ENCODE peak calls at places on chromosomes 5 and 9, in ten cellular contexts. G, A, Z, D, T, V, W, L, S and X are unnamed samples.

GRCh38 chr9:88494983-88495721 is 39.8 kb upstream of the NXNL2 start:
- DNase-seq in G (no peak), A (no peak), Z (no peak), D (no peak), T (no peak), V (no peak), W (no peak), L (no peak), S (no peak), X (no peak)

GRCh38 chr9:137039611-137040366 is 6.2 kb downstream of the NPDC1 start:
- DNase-seq in G (no peak), A (no peak), Z (no peak), D (no peak), T (no peak), V (no peak), W (no peak), L (no peak), S (no peak), X (no peak)

GRCh38 chr5:140251527-140251973 is 51.4 kb downstream of the PFDN1 start:
- DNase-seq in G (no peak), A (no peak), Z (no peak), D (no peak), T (no peak), V (no peak), W (peak; percentile 36), L (no peak), S (peak; percentile 61), X (no peak)

GRCh38 chr9:86891091-86891490 is 56.2 kb downstream of the GAS1 start:
- DNase-seq in G (no peak), A (no peak), Z (no peak), D (no peak), T (no peak), V (no peak), W (no peak), L (no peak), S (no peak), X (no peak)

GRCh38 chr5:69048233-69048632 is 45.6 kb upstream of the SLC30A5 start:
- DNase-seq in G (no peak), A (no peak), Z (no peak), D (no peak), T (peak; percentile 7), V (no peak), W (peak; percentile 17), L (no peak), S (no peak), X (no peak)

GRCh38 chr5:32144637-32145207 is 29.4 kb downstream of the GOLPH3 start:
- DNase-seq in G (no peak), A (peak; percentile 44), Z (no peak), D (no peak), T (no peak), V (no peak), W (no peak), L (no peak), S (no peak), X (no peak)

GRCh38 chr9:15289590-15289989 is 17.4 kb downstream of the TTC39B start:
- DNase-seq in G (no peak), A (no peak), Z (no peak), D (no peak), T (no peak), V (peak; percentile 6), W (no peak), L (no peak), S (no peak), X (no peak)

GRCh38 chr5:177085985-177086917 is at the start of gene FGFR4:
- DNase-seq in G (peak; percentile 25), A (peak; percentile 83), Z (peak; percentile 87), D (peak; percentile 82), T (peak; percentile 65), V (peak; percentile 93), W (peak; percentile 85), L (no peak), S (peak; percentile 12), X (peak; percentile 84)

GRCh38 chr5:137753227-137753985 is 757 bp downstream of the HNRNPA0 start:
- DNase-seq in G (peak; percentile 46), A (peak; percentile 49), Z (peak; percentile 48), D (peak; percentile 80), T (no peak), V (no peak), W (no peak), L (no peak), S (no peak), X (peak; percentile 59)

GRCh38 chr5:137359941-137360340 is 139.2 kb downstream of the SPOCK1 start:
- DNase-seq in G (no peak), A (no peak), Z (no peak), D (no peak), T (no peak), V (no peak), W (no peak), L (no peak), S (no peak), X (no peak)

GRCh38 chr9:134961331-134962064 is 43.8 kb upstream of the FCN1 start:
- DNase-seq in G (no peak), A (no peak), Z (no peak), D (peak; percentile 45), T (no peak), V (no peak), W (no peak), L (no peak), S (no peak), X (peak; percentile 18)

GRCh38 chr9:135775911-135776310 is 73.9 kb downstream of the KCNT1 start:
- DNase-seq in G (no peak), A (no peak), Z (no peak), D (no peak), T (no peak), V (no peak), W (no peak), L (no peak), S (no peak), X (no peak)

DNA sequence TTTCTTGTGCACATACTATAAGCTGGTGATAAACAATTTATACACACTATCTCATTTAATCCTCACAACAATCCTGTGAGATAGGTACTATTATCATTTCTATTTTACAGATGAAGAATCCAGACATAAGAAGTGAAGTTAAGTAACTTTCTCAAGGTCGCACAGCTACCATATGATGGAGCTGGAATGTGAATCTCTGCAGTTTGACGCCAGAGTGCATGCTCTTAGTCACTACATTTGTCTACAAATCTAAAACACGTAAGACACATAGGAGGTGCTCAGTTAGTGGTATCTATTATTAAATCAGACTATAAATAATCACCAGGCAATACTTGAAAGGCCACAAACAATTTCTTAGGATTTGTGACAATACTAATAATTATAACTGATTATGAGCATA is 45.0 kb upstream of the CDKN2B start:
- DNase-seq in G (no peak), A (no peak), Z (no peak), D (no peak), T (no peak), V (no peak), W (no peak), L (no peak), S (no peak), X (no peak)
- H3K27ac ChIP-seq in G (no peak overlapping the region), A (no peak overlapping the region), Z (no peak overlapping the region), D (no peak overlapping the region), T (no peak overlapping the region), V (no peak overlapping the region), W (no peak overlapping the region), L (no peak overlapping the region), S (no peak overlapping the region), X (no peak overlapping the region)

GRCh38 chr9:69019808-69020207 is 5.9 kb upstream of the PRKACG start:
- DNase-seq in G (no peak), A (no peak), Z (no peak), D (no peak), T (no peak), V (no peak), W (no peak), L (no peak), S (no peak), X (no peak)
- TF ChIP-seq EP300 in G (no peak), A (no peak), Z (no peak), D (no peak), T (no peak), V (no peak), W (no peak), L (no peak), S (no peak), X (no peak)

DNA sequence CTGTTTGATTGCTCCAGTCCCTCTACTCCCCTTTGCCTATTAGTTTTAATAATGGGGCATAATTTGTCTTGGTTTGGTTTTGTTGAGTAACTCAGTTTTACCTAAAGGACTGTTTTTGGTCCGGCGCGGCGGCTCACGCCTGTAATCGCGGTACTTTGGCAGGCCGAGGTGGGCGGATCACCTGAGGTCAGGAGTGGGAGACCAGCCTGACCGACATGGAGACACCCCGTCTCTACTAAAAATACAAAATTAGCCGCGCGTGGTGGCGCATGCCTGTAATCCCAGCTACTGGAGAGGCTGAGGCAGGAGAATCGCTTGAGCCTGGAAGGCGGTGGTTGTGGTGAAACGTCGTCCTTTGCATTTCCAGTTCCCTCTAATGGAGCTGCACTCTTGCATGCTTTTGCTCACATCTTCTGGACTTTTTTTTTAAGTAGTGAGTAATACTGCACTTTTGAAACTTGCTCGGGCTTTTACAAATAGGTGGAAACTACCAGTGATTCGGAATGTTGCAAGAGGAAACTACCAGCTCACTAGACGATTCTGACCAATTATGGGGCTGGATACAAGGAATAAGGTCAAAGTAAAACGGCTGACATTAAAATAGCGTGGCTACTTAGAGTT is 721 bp upstream of the MAML1 start:
- DNase-seq in G (no peak), A (no peak), Z (peak; percentile 17), D (peak; percentile 69), T (peak; percentile 59), V (peak; percentile 57), W (no peak), L (no peak), S (peak; percentile 43), X (peak; percentile 38)
- H3K27ac ChIP-seq in G (peak overlapping the region; percentile 99), A (peak overlapping the region; percentile 91), Z (peak overlapping the region; percentile 99), D (peak overlapping the region; percentile 99), T (peak overlapping the region; percentile 88), V (no peak overlapping the region), W (peak overlapping the region; percentile 83), L (peak overlapping the region; percentile 97), S (peak overlapping the region; percentile 83), X (no peak overlapping the region)

DNA sequence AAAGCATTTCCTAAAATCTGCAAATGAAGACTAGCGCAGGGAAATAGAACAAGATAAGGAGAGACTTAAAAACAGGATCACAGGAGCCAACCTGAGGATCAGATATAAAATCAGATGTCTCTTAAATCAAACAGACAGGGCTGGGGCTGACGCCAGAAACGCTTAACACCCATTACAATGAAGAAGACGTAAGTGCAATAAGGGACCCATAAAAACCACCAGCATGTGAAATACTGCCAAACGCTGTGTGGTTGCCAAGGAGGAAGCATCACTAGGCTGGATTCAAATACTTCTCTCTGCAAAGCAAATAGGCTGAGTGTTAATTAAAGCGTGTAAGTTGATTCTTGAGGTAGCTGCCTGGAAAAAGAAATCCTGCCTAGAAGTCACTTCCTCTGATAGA is 74.4 kb upstream of the ATP10B start:
- DNase-seq in G (no peak), A (peak; percentile 77), Z (peak; percentile 83), D (no peak), T (no peak), V (no peak), W (no peak), L (no peak), S (no peak), X (no peak)
- TF ChIP-seq EP300 in G (no peak), A (no peak), Z (no peak), D (no peak), T (no peak), V (no peak), W (no peak), L (no peak), S (no peak), X (no peak)

GRCh38 chr5:96692436-96692835 is 30.3 kb downstream of the CAST start:
- DNase-seq in G (no peak), A (no peak), Z (no peak), D (no peak), T (no peak), V (no peak), W (peak; percentile 51), L (no peak), S (no peak), X (no peak)
- H3K27ac ChIP-seq in G (no peak overlapping the region), A (no peak overlapping the region), Z (no peak overlapping the region), D (no peak overlapping the region), T (no peak overlapping the region), V (no peak overlapping the region), W (no peak overlapping the region), L (no peak overlapping the region), S (no peak overlapping the region), X (no peak overlapping the region)

GRCh38 chr9:127264462-127265040 is at the start of gene GARNL3:
- DNase-seq in G (no peak), A (no peak), Z (no peak), D (no peak), T (no peak), V (no peak), W (no peak), L (no peak), S (no peak), X (no peak)
- TF ChIP-seq EP300 in G (no peak), A (no peak), Z (no peak), D (no peak), T (no peak), V (no peak), W (no peak), L (no peak), S (no peak), X (no peak)